ENCODE peak calls at places on chromosomes 7 and 10, in four cellular contexts. One of them, this sample, is unnamed.

GRCh38 chr7:115825736-115826135 is 204.8 kb downstream of the TFEC start:
- DNase-seq in astrocyte: peak; percentile 40
- DNase-seq in hippocampal formation: no peak
- DNase-seq in prostate gland: no peak
- DNase-seq in this sample: no peak

GRCh38 chr10:14129770-14130169 is 201.0 kb downstream of the FRMD4A start:
- DNase-seq in astrocyte: no peak
- DNase-seq in prostate gland: no peak
- DNase-seq in hippocampal formation: no peak
- DNase-seq in this sample: no peak

GRCh38 chr7:106542550-106543220 is 118.3 kb downstream of the CCDC71L start:
- DNase-seq in prostate gland: peak; percentile 31
- DNase-seq in astrocyte: peak; percentile 81
- DNase-seq in hippocampal formation: no peak
- DNase-seq in this sample: no peak

GRCh38 chr7:1156782-1157535 is 3.0 kb downstream of the ZFAND2A start:
- DNase-seq in prostate gland: no peak
- DNase-seq in astrocyte: peak; percentile 31
- DNase-seq in hippocampal formation: no peak
- DNase-seq in this sample: no peak

GRCh38 chr10:89086801-89087513 is 96.4 kb downstream of the FAS start:
- DNase-seq in astrocyte: no peak
- DNase-seq in prostate gland: no peak
- DNase-seq in hippocampal formation: no peak
- DNase-seq in this sample: peak; percentile 21

GRCh38 chr7:79055722-79056415 is 397.6 kb downstream of the MAGI2 start:
- DNase-seq in astrocyte: no peak
- DNase-seq in prostate gland: peak; percentile 68
- DNase-seq in hippocampal formation: no peak
- DNase-seq in this sample: no peak

GRCh38 chr10:104300736-104301292 is 31.8 kb downstream of the GSTO2 start:
- DNase-seq in hippocampal formation: peak; percentile 25
- DNase-seq in astrocyte: peak; percentile 99
- DNase-seq in prostate gland: peak; percentile 80
- DNase-seq in this sample: no peak

GRCh38 chr7:151426486-151426905 is 13.4 kb downstream of the CRYGN start:
- DNase-seq in hippocampal formation: no peak
- DNase-seq in astrocyte: peak; percentile 97
- DNase-seq in prostate gland: peak; percentile 41
- DNase-seq in this sample: no peak

GRCh38 chr7:149414745-149415390 is 46.0 kb downstream of the ZNF777 start:
- DNase-seq in astrocyte: peak; percentile 76
- DNase-seq in prostate gland: no peak
- DNase-seq in hippocampal formation: no peak
- DNase-seq in this sample: peak; percentile 60

GRCh38 chr10:99660662-99661369 is 1.5 kb downstream of the ENTPD7 start:
- DNase-seq in prostate gland: no peak
- DNase-seq in hippocampal formation: no peak
- DNase-seq in astrocyte: peak; percentile 12
- DNase-seq in this sample: no peak

GRCh38 chr10:36283827-36284226 is 641.7 kb upstream of the FZD8 start:
- DNase-seq in astrocyte: no peak
- DNase-seq in prostate gland: no peak
- DNase-seq in hippocampal formation: no peak
- DNase-seq in this sample: no peak

GRCh38 chr10:71078454-71079145 is 133.8 kb upstream of the UNC5B start:
- DNase-seq in astrocyte: no peak
- DNase-seq in hippocampal formation: no peak
- DNase-seq in prostate gland: peak; percentile 2
- DNase-seq in this sample: no peak

GRCh38 chr7:138067774-138068173 is 8.5 kb upstream of the AKR1D1 start:
- DNase-seq in hippocampal formation: no peak
- DNase-seq in prostate gland: no peak
- DNase-seq in astrocyte: no peak
- DNase-seq in this sample: no peak

GRCh38 chr7:95537483-95537882 is 51.7 kb downstream of the ASB4 start:
- DNase-seq in hippocampal formation: no peak
- DNase-seq in astrocyte: no peak
- DNase-seq in prostate gland: no peak
- DNase-seq in this sample: no peak

GRCh38 chr7:22814261-22815208 is 8.1 kb downstream of the TOMM7 start:
- DNase-seq in prostate gland: no peak
- DNase-seq in hippocampal formation: no peak
- DNase-seq in astrocyte: peak; percentile 67
- DNase-seq in this sample: no peak

GRCh38 chr10:10831085-10831484 is 186.6 kb upstream of the CELF2 start:
- DNase-seq in hippocampal formation: no peak
- DNase-seq in prostate gland: no peak
- DNase-seq in astrocyte: peak; percentile 86
- DNase-seq in this sample: no peak

GRCh38 chr10:49752584-49752983 is 9.5 kb downstream of the OGDHL start:
- DNase-seq in prostate gland: no peak
- DNase-seq in hippocampal formation: no peak
- DNase-seq in astrocyte: no peak
- DNase-seq in this sample: no peak

GRCh38 chr10:22459496-22459895 is 114.2 kb downstream of the SPAG6 start:
- DNase-seq in hippocampal formation: no peak
- DNase-seq in astrocyte: no peak
- DNase-seq in prostate gland: no peak
- DNase-seq in this sample: no peak

GRCh38 chr10:52952391-52953079 is 180.0 kb upstream of the MBL2 start:
- DNase-seq in prostate gland: no peak
- DNase-seq in hippocampal formation: no peak
- DNase-seq in astrocyte: no peak
- DNase-seq in this sample: no peak

GRCh38 chr10:32253300-32253699 is 93.7 kb downstream of the EPC1 start:
- DNase-seq in prostate gland: no peak
- DNase-seq in astrocyte: no peak
- DNase-seq in hippocampal formation: no peak
- DNase-seq in this sample: no peak

GRCh38 chr10:43151371-43151770 is 13.1 kb downstream of the CSGALNACT2 start:
- DNase-seq in prostate gland: no peak
- DNase-seq in astrocyte: no peak
- DNase-seq in hippocampal formation: no peak
- DNase-seq in this sample: no peak

GRCh38 chr10:24416248-24416647 is 207.3 kb downstream of the KIAA1217 start:
- DNase-seq in astrocyte: no peak
- DNase-seq in prostate gland: peak; percentile 63
- DNase-seq in hippocampal formation: no peak
- DNase-seq in this sample: no peak

GRCh38 chr7:67671006-67671405 is 674.4 kb downstream of the TYW1 start:
- DNase-seq in prostate gland: no peak
- DNase-seq in hippocampal formation: no peak
- DNase-seq in astrocyte: no peak
- DNase-seq in this sample: no peak

GRCh38 chr7:27972272-27972671 is 208.3 kb downstream of the JAZF1 start:
- DNase-seq in prostate gland: no peak
- DNase-seq in hippocampal formation: no peak
- DNase-seq in astrocyte: no peak
- DNase-seq in this sample: no peak

GRCh38 chr10:67612577-67613537 is 83.1 kb downstream of the CTNNA3 start:
- DNase-seq in astrocyte: peak; percentile 89
- DNase-seq in prostate gland: no peak
- DNase-seq in hippocampal formation: no peak
- DNase-seq in this sample: no peak

This sample was measured in substantia nigra.